ENCODE peak calls at places on chromosomes 11 and 22, in eight cellular contexts. O is K562, U is right lobe of liver, M is uterus, I is transverse colon, A is adrenal gland, K is upper lobe of left lung, H is esophagus squamous epithelium. R is an unnamed sample.

GRCh38 chr11:123195182-123196059 is at the start of gene CLMP:
- DNase-seq in H (no peak), M (peak; percentile 84), A (peak; percentile 52), K (peak; percentile 81), U (no peak), I (peak; percentile 53), O (no peak), R (peak; percentile 24)

GRCh38 chr11:58731819-58732218 is at the start of gene GLYAT:
- DNase-seq in U (peak; percentile 33), A (no peak), I (no peak), O (no peak), K (no peak), M (no peak), H (no peak), R (no peak)

GRCh38 chr11:30147293-30147692 is 83.5 kb upstream of the FSHB start:
- DNase-seq in A (no peak), U (no peak), O (no peak), M (no peak), K (no peak), I (no peak), H (no peak), R (no peak)

GRCh38 chr22:25383892-25384291 is 164.5 kb downstream of the CRYBB2 start:
- DNase-seq in H (no peak), O (no peak), K (no peak), M (no peak), A (no peak), I (no peak), U (no peak), R (no peak)

GRCh38 chr11:73257342-73258103 is 14.6 kb upstream of the P2RY6 start:
- DNase-seq in U (no peak), M (peak; percentile 13), A (peak; percentile 89), H (no peak), K (peak; percentile 47), O (no peak), I (no peak), R (no peak)

GRCh38 chr22:29149841-29150555 is 55.7 kb upstream of the EMID1 start:
- DNase-seq in K (no peak), I (no peak), M (peak; percentile 2), U (no peak), H (no peak), O (no peak), A (peak; percentile 64), R (no peak)

GRCh38 chr11:11537871-11538270 is 83.9 kb downstream of the GALNT18 start:
- DNase-seq in I (no peak), M (no peak), U (no peak), K (no peak), H (no peak), O (no peak), A (no peak), R (no peak)

GRCh38 chr11:62546937-62547625 is 475 bp upstream of the AHNAK start:
- DNase-seq in O (no peak), I (peak; percentile 54), A (no peak), H (no peak), M (peak; percentile 56), U (no peak), K (peak; percentile 83), R (no peak)

GRCh38 chr11:61340985-61341384 is 8.0 kb downstream of the TKFC start:
- DNase-seq in A (no peak), K (no peak), I (no peak), H (no peak), M (no peak), O (no peak), U (no peak), R (no peak)

GRCh38 chr11:128153697-128154048 is 433.7 kb downstream of the ETS1 start:
- DNase-seq in A (no peak), K (no peak), M (no peak), H (no peak), I (no peak), U (no peak), O (no peak), R (no peak)

GRCh38 chr11:114617157-114618124 is 21.9 kb upstream of the NXPE4 start:
- DNase-seq in A (no peak), U (no peak), I (no peak), K (no peak), H (no peak), M (no peak), O (no peak), R (no peak)

GRCh38 chr11:8649361-8649760 is 33.1 kb downstream of the TRIM66 start:
- DNase-seq in I (no peak), K (no peak), U (no peak), O (no peak), A (no peak), H (no peak), M (no peak), R (no peak)

GRCh38 chr11:69300124-69301032 is 6.4 kb downstream of the MYEOV start:
- DNase-seq in I (no peak), K (no peak), M (no peak), A (no peak), O (peak; percentile 39), U (no peak), H (no peak), R (no peak)

GRCh38 chr22:23383491-23384450 is 196.3 kb downstream of the IGLL1 start:
- DNase-seq in U (no peak), H (no peak), K (peak; percentile 64), M (no peak), A (no peak), I (no peak), O (no peak), R (no peak)

GRCh38 chr22:20092477-20092854 is 12.4 kb downstream of the DGCR8 start:
- DNase-seq in U (no peak), M (no peak), O (no peak), H (no peak), A (no peak), I (no peak), K (no peak), R (no peak)
- H3K4me3 ChIP-seq in U (no peak overlapping the region), M (no peak overlapping the region), O (no peak overlapping the region), H (no peak overlapping the region), A (no peak overlapping the region), I (no peak overlapping the region), K (no peak overlapping the region), R (no peak overlapping the region)

DNA sequence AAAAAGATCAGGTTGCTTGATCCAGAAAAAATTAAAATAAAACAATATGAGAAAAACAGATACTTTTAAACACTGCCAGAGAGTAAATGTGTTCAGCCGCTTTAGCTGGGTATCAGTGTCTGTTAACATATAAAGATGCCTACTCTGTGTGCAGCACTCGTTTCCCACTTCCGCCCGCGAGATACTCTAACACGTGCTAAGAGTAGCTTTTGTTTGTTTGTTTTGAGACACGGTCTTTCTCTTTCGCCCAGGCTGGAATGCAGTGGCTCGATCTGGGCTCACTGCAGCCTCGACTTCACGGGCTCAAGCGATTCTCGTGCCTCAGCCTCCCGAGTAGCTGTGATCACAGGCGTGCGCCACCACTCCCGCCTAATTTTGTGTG is 531 bp upstream of the MEN1 start:
- DNase-seq in I (peak; percentile 31), U (no peak), H (no peak), O (no peak), A (no peak), M (no peak), K (no peak), R (peak; percentile 24)
- TF ChIP-seq POLR2A in I (no peak), U (no peak), H (no peak), O (no peak), A (no peak), M (no peak), K (no peak), R (no peak)

DNA sequence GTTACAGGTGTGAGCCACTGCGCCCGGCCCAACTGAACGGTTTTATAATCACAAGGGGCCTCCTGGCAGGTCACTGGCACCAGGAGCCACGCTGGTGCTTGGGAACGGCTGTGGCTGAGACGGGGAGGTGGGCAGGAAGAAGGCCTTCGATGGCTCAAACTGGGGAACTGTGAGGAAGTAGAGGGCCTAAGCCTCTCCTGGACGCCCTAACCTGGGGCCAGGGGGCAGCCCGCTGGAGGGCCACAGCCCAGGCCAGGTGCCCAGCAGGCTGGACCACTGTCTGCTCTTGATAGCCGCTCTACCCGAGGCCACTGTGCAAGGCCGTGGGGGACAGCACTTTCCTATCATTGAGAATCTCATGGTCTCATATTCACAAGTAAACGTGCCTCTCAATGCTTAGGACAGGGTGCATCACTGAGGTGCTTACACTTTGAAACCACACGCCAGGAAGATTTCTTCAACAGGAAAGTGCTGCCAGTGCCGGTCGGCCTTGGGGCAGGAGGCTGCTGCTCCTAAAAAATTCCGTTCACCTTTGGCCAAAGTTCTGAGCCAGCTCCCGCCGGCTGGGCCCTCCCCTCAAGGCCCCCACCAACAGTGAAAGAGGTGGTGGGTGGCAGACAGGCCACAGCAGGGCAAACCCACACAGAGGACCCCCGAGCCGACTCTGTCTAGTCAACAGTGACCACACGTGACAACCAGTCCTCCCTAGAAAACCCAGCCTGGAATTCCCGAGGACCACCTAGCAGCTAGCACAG is 7.2 kb downstream of the GATD1 start:
- DNase-seq in M (no peak), O (no peak), U (no peak), K (peak; percentile 63), I (no peak), H (no peak), A (peak; percentile 35), R (no peak)
- H3K36me3 ChIP-seq in M (no peaks in the 10 kb centered on the region), O (peaks cover 82% of the 10 kb centered on the region), U (peaks cover 13% of the 10 kb centered on the region), K (peaks cover 50% of the 10 kb centered on the region), I (peaks cover under 1% of the 10 kb centered on the region), H (peaks cover 24% of the 10 kb centered on the region), A (peaks cover 62% of the 10 kb centered on the region), R (no peaks in the 10 kb centered on the region)

GRCh38 chr11:20308601-20309000 is 54.9 kb upstream of the HTATIP2 start:
- DNase-seq in A (no peak), M (no peak), O (no peak), H (no peak), K (no peak), I (no peak), U (no peak), R (no peak)

GRCh38 chr11:20310596-20311394 is 52.7 kb upstream of the HTATIP2 start:
- DNase-seq in K (no peak), I (no peak), U (no peak), O (no peak), A (no peak), M (no peak), H (no peak), R (no peak)

GRCh38 chr11:20310137-20310536 is 53.4 kb upstream of the HTATIP2 start:
- DNase-seq in U (no peak), H (no peak), O (no peak), I (no peak), A (no peak), M (no peak), K (no peak), R (no peak)

GRCh38 chr11:20309626-20310025 is 53.9 kb upstream of the HTATIP2 start:
- DNase-seq in O (no peak), H (no peak), I (no peak), U (no peak), K (no peak), A (no peak), M (no peak), R (no peak)

GRCh38 chr11:20311444-20311843 is 52.1 kb upstream of the HTATIP2 start:
- DNase-seq in A (no peak), O (no peak), M (no peak), K (no peak), H (no peak), U (no peak), I (no peak), R (no peak)
- H3K4me3 ChIP-seq in A (no peak overlapping the region), O (no peak overlapping the region), M (no peak overlapping the region), K (no peak overlapping the region), H (no peak overlapping the region), U (no peak overlapping the region), I (no peak overlapping the region), R (no peak overlapping the region)

R was measured in body of pancreas.